ENCODE peak calls at places on chromosome 1, in seven cellular contexts. One of them, this sample, is unnamed.

GRCh38 chr1:54312874-54313316 is 93.3 kb downstream of the SSBP3 start:
- DNase-seq in Right ventricle myocardium inferior: no peak
- DNase-seq in amniotic epithelial cell: peak; percentile 65
- DNase-seq in activated T-helper 1 cell treated with Interleukin-2 at 50 U/mL for 16 hours: no peak
- DNase-seq in MM.1S: no peak
- DNase-seq in ELR: peak; percentile 68
- DNase-seq in activated naive CD4-positive, alpha-beta T cell treated with anti-CD3 and anti-CD28 coated beads, Interleukin-2, amount 10 ng/mL, durations not matched to agents 7 days and 5 days: peak; percentile 47
- DNase-seq in this sample: peak; percentile 60

GRCh38 chr1:21536223-21536622 is 27.0 kb downstream of the ALPL start:
- DNase-seq in activated naive CD4-positive, alpha-beta T cell treated with anti-CD3 and anti-CD28 coated beads, Interleukin-2, amount 10 ng/mL, durations not matched to agents 7 days and 5 days: no peak
- DNase-seq in Right ventricle myocardium inferior: no peak
- DNase-seq in activated T-helper 1 cell treated with Interleukin-2 at 50 U/mL for 16 hours: no peak
- DNase-seq in MM.1S: no peak
- DNase-seq in amniotic epithelial cell: no peak
- DNase-seq in ELR: no peak
- DNase-seq in this sample: no peak

GRCh38 chr1:103247517-103247916 is 139.2 kb upstream of the COL11A1 start:
- DNase-seq in MM.1S: no peak
- DNase-seq in amniotic epithelial cell: no peak
- DNase-seq in ELR: no peak
- DNase-seq in activated T-helper 1 cell treated with Interleukin-2 at 50 U/mL for 16 hours: no peak
- DNase-seq in activated naive CD4-positive, alpha-beta T cell treated with anti-CD3 and anti-CD28 coated beads, Interleukin-2, amount 10 ng/mL, durations not matched to agents 7 days and 5 days: no peak
- DNase-seq in Right ventricle myocardium inferior: no peak
- DNase-seq in this sample: no peak

GRCh38 chr1:160575112-160575664 is 4.1 kb downstream of the CD84 start:
- DNase-seq in Right ventricle myocardium inferior: no peak
- DNase-seq in ELR: no peak
- DNase-seq in activated T-helper 1 cell treated with Interleukin-2 at 50 U/mL for 16 hours: no peak
- DNase-seq in activated naive CD4-positive, alpha-beta T cell treated with anti-CD3 and anti-CD28 coated beads, Interleukin-2, amount 10 ng/mL, durations not matched to agents 7 days and 5 days: no peak
- DNase-seq in amniotic epithelial cell: no peak
- DNase-seq in MM.1S: no peak
- DNase-seq in this sample: no peak

GRCh38 chr1:67921725-67922489 is 88.6 kb upstream of the GNG12 start:
- DNase-seq in Right ventricle myocardium inferior: no peak
- DNase-seq in amniotic epithelial cell: peak; percentile 86
- DNase-seq in ELR: peak; percentile 12
- DNase-seq in activated T-helper 1 cell treated with Interleukin-2 at 50 U/mL for 16 hours: no peak
- DNase-seq in MM.1S: no peak
- DNase-seq in activated naive CD4-positive, alpha-beta T cell treated with anti-CD3 and anti-CD28 coated beads, Interleukin-2, amount 10 ng/mL, durations not matched to agents 7 days and 5 days: no peak
- DNase-seq in this sample: no peak

GRCh38 chr1:177873238-177873637 is 96.6 kb downstream of the SEC16B start:
- DNase-seq in Right ventricle myocardium inferior: no peak
- DNase-seq in MM.1S: no peak
- DNase-seq in activated naive CD4-positive, alpha-beta T cell treated with anti-CD3 and anti-CD28 coated beads, Interleukin-2, amount 10 ng/mL, durations not matched to agents 7 days and 5 days: no peak
- DNase-seq in amniotic epithelial cell: peak; percentile 89
- DNase-seq in ELR: peak; percentile 93
- DNase-seq in activated T-helper 1 cell treated with Interleukin-2 at 50 U/mL for 16 hours: no peak
- DNase-seq in this sample: no peak

GRCh38 chr1:119419109-119419508 is 4.2 kb downstream of the HSD3B2 start:
- DNase-seq in amniotic epithelial cell: no peak
- DNase-seq in activated naive CD4-positive, alpha-beta T cell treated with anti-CD3 and anti-CD28 coated beads, Interleukin-2, amount 10 ng/mL, durations not matched to agents 7 days and 5 days: no peak
- DNase-seq in Right ventricle myocardium inferior: no peak
- DNase-seq in activated T-helper 1 cell treated with Interleukin-2 at 50 U/mL for 16 hours: no peak
- DNase-seq in ELR: no peak
- DNase-seq in MM.1S: no peak
- DNase-seq in this sample: no peak

GRCh38 chr1:94855307-94855700 is 35.1 kb downstream of the SLC44A3 start:
- DNase-seq in activated naive CD4-positive, alpha-beta T cell treated with anti-CD3 and anti-CD28 coated beads, Interleukin-2, amount 10 ng/mL, durations not matched to agents 7 days and 5 days: no peak
- DNase-seq in Right ventricle myocardium inferior: no peak
- DNase-seq in activated T-helper 1 cell treated with Interleukin-2 at 50 U/mL for 16 hours: no peak
- DNase-seq in MM.1S: no peak
- DNase-seq in ELR: no peak
- DNase-seq in amniotic epithelial cell: peak; percentile 24
- DNase-seq in this sample: no peak

GRCh38 chr1:91736999-91737615 is 148.8 kb downstream of the TGFBR3 start:
- DNase-seq in MM.1S: no peak
- DNase-seq in activated naive CD4-positive, alpha-beta T cell treated with anti-CD3 and anti-CD28 coated beads, Interleukin-2, amount 10 ng/mL, durations not matched to agents 7 days and 5 days: no peak
- DNase-seq in Right ventricle myocardium inferior: no peak
- DNase-seq in amniotic epithelial cell: peak; percentile 55
- DNase-seq in activated T-helper 1 cell treated with Interleukin-2 at 50 U/mL for 16 hours: no peak
- DNase-seq in ELR: peak; percentile 97
- DNase-seq in this sample: no peak

GRCh38 chr1:155285631-155286044 is 8.4 kb downstream of the HCN3 start:
- DNase-seq in activated T-helper 1 cell treated with Interleukin-2 at 50 U/mL for 16 hours: no peak
- DNase-seq in MM.1S: no peak
- DNase-seq in ELR: no peak
- DNase-seq in activated naive CD4-positive, alpha-beta T cell treated with anti-CD3 and anti-CD28 coated beads, Interleukin-2, amount 10 ng/mL, durations not matched to agents 7 days and 5 days: no peak
- DNase-seq in amniotic epithelial cell: no peak
- DNase-seq in Right ventricle myocardium inferior: no peak
- DNase-seq in this sample: no peak

This sample was measured in Jurkat, Clone E6-1.